ENCODE peak calls at places on chromosomes 11 and 22, in five cellular contexts. T, I, B, S and G are unnamed samples.

GRCh38 chr11:134633276-134633675 is 221.2 kb upstream of the B3GAT1 start:
- DNase-seq in T (no peak), I (no peak), B (no peak), S (no peak), G (no peak)

GRCh38 chr22:24465566-24465965 is 29.6 kb upstream of the UPB1 start:
- DNase-seq in T (no peak), I (no peak), B (no peak), S (peak; percentile 81), G (no peak)

GRCh38 chr11:89456681-89457080 is 34.5 kb downstream of the NOX4 start:
- DNase-seq in T (no peak), I (no peak), B (no peak), S (no peak), G (no peak)

GRCh38 chr11:47244664-47245350 is 3.8 kb downstream of the ACP2 start:
- DNase-seq in T (no peak), I (no peak), B (no peak), S (no peak), G (no peak)

GRCh38 chr11:75063732-75064314 is 32.9 kb downstream of the OR2AT4 start:
- DNase-seq in T (no peak), I (no peak), B (no peak), S (peak; percentile 10), G (no peak)

GRCh38 chr11:93822359-93822758 is 28.1 kb downstream of the VSTM5 start:
- DNase-seq in T (no peak), I (no peak), B (no peak), S (peak; percentile 35), G (no peak)

GRCh38 chr11:74397531-74398243 is 546 bp downstream of the PGM2L1 start:
- DNase-seq in T (peak; percentile 69), I (peak; percentile 45), B (peak; percentile 25), S (peak; percentile 32), G (peak; percentile 67)

GRCh38 chr11:15988693-15989231 is 367.6 kb downstream of the SOX6 start:
- DNase-seq in T (no peak), I (no peak), B (no peak), S (no peak), G (peak; percentile 5)

GRCh38 chr11:10902301-10902700 is 44.4 kb upstream of the ZBED5 start:
- DNase-seq in T (no peak), I (no peak), B (no peak), S (no peak), G (no peak)

GRCh38 chr11:29282088-29282487 is 734.7 kb downstream of the KCNA4 start:
- DNase-seq in T (no peak), I (no peak), B (no peak), S (peak; percentile 97), G (no peak)

GRCh38 chr11:69394234-69394891 is 87.1 kb upstream of the LINC01488 start:
- DNase-seq in T (no peak), I (no peak), B (no peak), S (no peak), G (no peak)

GRCh38 chr11:37500425-37500824 is 902.4 kb upstream of the RAG2 start:
- DNase-seq in T (no peak), I (no peak), B (no peak), S (no peak), G (no peak)

GRCh38 chr11:21263026-21263425 is 593.6 kb downstream of the NELL1 start:
- DNase-seq in T (no peak), I (no peak), B (no peak), S (no peak), G (no peak)

GRCh38 chr11:7154881-7155344 is 66.1 kb downstream of the RBMXL2 start:
- DNase-seq in T (no peak), I (no peak), B (no peak), S (peak; percentile 32), G (no peak)

GRCh38 chr22:46934746-46935491 is 172.5 kb downstream of the TBC1D22A start:
- DNase-seq in T (no peak), I (no peak), B (no peak), S (peak; percentile 91), G (no peak)

GRCh38 chr11:125724125-125724524 is 22.0 kb upstream of the PATE1 start:
- DNase-seq in T (no peak), I (no peak), B (no peak), S (peak; percentile 41), G (peak; percentile 38)

GRCh38 chr22:43446881-43447280 is 35.1 kb downstream of the MPPED1 start:
- DNase-seq in T (no peak), I (no peak), B (no peak), S (no peak), G (no peak)

GRCh38 chr11:57699813-57700212 is 12.2 kb downstream of the MED19 start:
- DNase-seq in T (no peak), I (no peak), B (no peak), S (no peak), G (no peak)

GRCh38 chr22:19753090-19753842 is 7.3 kb upstream of the TBX1 start:
- DNase-seq in T (no peak), I (no peak), B (no peak), S (no peak), G (no peak)

GRCh38 chr11:117934526-117935307 is 5.5 kb upstream of the TMPRSS13 start:
- DNase-seq in T (no peak), I (no peak), B (no peak), S (no peak), G (no peak)

GRCh38 chr22:22720724-22721261 is 76.4 kb downstream of the GGTLC2 start:
- DNase-seq in T (peak; percentile 71), I (no peak), B (no peak), S (no peak), G (peak; percentile 48)

GRCh38 chr11:117610045-117610444 is 187.0 kb downstream of the DSCAML1 start:
- DNase-seq in T (no peak), I (no peak), B (no peak), S (peak; percentile 28), G (no peak)

GRCh38 chr11:100799445-100799844 is 112.4 kb downstream of the ARHGAP42 start:
- DNase-seq in T (no peak), I (no peak), B (no peak), S (no peak), G (no peak)

GRCh38 chr11:119759747-119760412 is 30.9 kb upstream of the NECTIN1 start:
- DNase-seq in T (no peak), I (no peak), B (no peak), S (no peak), G (no peak)

GRCh38 chr11:57407521-57407920 is 17.1 kb upstream of the PRG2 start:
- DNase-seq in T (no peak), I (no peak), B (no peak), S (no peak), G (no peak)

GRCh38 chr22:38314140-38314991 is 2.9 kb downstream of the CSNK1E start:
- DNase-seq in T (no peak), I (no peak), B (no peak), S (peak; percentile 60), G (peak; percentile 45)

GRCh38 chr22:26949193-26949592 is 291.8 kb downstream of the MIAT start:
- DNase-seq in T (no peak), I (no peak), B (no peak), S (peak; percentile 42), G (peak; percentile 29)

GRCh38 chr11:6219359-6219758 is 14.0 kb downstream of the C11orf42 start:
- DNase-seq in T (no peak), I (no peak), B (no peak), S (peak; percentile 95), G (no peak)

GRCh38 chr11:94785509-94785908 is 17.4 kb downstream of the AMOTL1 start:
- DNase-seq in T (no peak), I (no peak), B (no peak), S (no peak), G (no peak)